ENCODE peak calls at places on chromosomes 16 and 17, in nine cellular contexts. L, Z, N, V, B, P, F, A and X are unnamed samples.

GRCh38 chr17:1590031-1590746 is 27.6 kb upstream of the PITPNA start:
- DNase-seq in N (peak; percentile 85), A (no peak), V (no peak), L (peak; percentile 41), F (no peak), B (no peak), Z (no peak), P (peak; percentile 89), X (peak; percentile 95)

GRCh38 chr16:4882633-4883285 is 35.5 kb downstream of the UBN1 start:
- DNase-seq in V (no peak), L (no peak), Z (no peak), N (no peak), F (no peak), P (peak; percentile 44), A (no peak), B (no peak), X (peak; percentile 45)

GRCh38 chr16:76511203-76511602 is 234.0 kb downstream of the CNTNAP4 start:
- DNase-seq in V (no peak), F (no peak), L (no peak), P (no peak), N (no peak), A (peak; percentile 84), B (no peak), Z (no peak), X (no peak)

GRCh38 chr16:66832190-66832589 is 1.4 kb upstream of the NAE1 start:
- DNase-seq in Z (no peak), L (no peak), N (no peak), B (no peak), P (no peak), F (no peak), A (no peak), V (no peak), X (no peak)

GRCh38 chr16:83681421-83681820 is 126.4 kb upstream of the HSBP1 start:
- DNase-seq in Z (no peak), P (no peak), A (no peak), L (no peak), B (no peak), N (no peak), F (no peak), V (no peak), X (no peak)

GRCh38 chr17:56737741-56738161 is 96.0 kb downstream of the C17orf67 start:
- DNase-seq in L (no peak), B (peak; percentile 9), P (peak; percentile 79), N (no peak), Z (no peak), F (no peak), V (no peak), A (no peak), X (no peak)

GRCh38 chr16:89764711-89765201 is 43.4 kb downstream of the ZNF276 start:
- DNase-seq in A (peak; percentile 89), V (no peak), N (no peak), Z (peak; percentile 86), F (no peak), P (no peak), L (peak; percentile 36), B (peak; percentile 22), X (peak; percentile 83)

GRCh38 chr17:56891751-56892150 is 22.1 kb downstream of the TRIM25 start:
- DNase-seq in P (no peak), V (no peak), B (peak; percentile 36), A (peak; percentile 67), F (no peak), N (peak; percentile 37), L (peak; percentile 68), Z (no peak), X (no peak)

GRCh38 chr17:78306913-78307312 is 53.0 kb downstream of the SOCS3 start:
- DNase-seq in Z (no peak), P (no peak), V (no peak), A (peak; percentile 54), F (no peak), N (no peak), L (no peak), B (no peak), X (no peak)

GRCh38 chr17:42045719-42046118 is 4.7 kb downstream of the C17orf113 start:
- DNase-seq in Z (no peak), P (no peak), F (no peak), L (no peak), A (no peak), N (no peak), V (no peak), B (no peak), X (no peak)